ENCODE peak calls at places on chromosomes 3 and 15, in eight cellular contexts. One of them, this sample, is unnamed.

GRCh38 chr15:66642514-66642913 is 59.5 kb upstream of the SMAD6 start:
- DNase-seq in effector CD4-positive, alpha-beta T cell: no peak
- DNase-seq in NB4: no peak
- DNase-seq in H7: no peak
- DNase-seq in naive B cell: no peak
- DNase-seq in HCEC 1CT: no peak
- DNase-seq in NCI-H774: no peak
- DNase-seq in mesothelial cell of epicardium: no peak
- DNase-seq in this sample: no peak

GRCh38 chr15:74040115-74040850 is 42.1 kb downstream of the GOLGA6A start:
- DNase-seq in effector CD4-positive, alpha-beta T cell: no peak
- DNase-seq in NB4: no peak
- DNase-seq in H7: peak
- DNase-seq in naive B cell: no peak
- DNase-seq in HCEC 1CT: peak
- DNase-seq in NCI-H774: no peak
- DNase-seq in mesothelial cell of epicardium: no peak
- DNase-seq in this sample: no peak

GRCh38 chr3:119294402-119294888 is 262 bp downstream of the ARHGAP31 start:
- DNase-seq in effector CD4-positive, alpha-beta T cell: peak
- DNase-seq in NB4: peak
- DNase-seq in H7: peak
- DNase-seq in naive B cell: peak
- DNase-seq in HCEC 1CT: peak
- DNase-seq in NCI-H774: no peak
- DNase-seq in mesothelial cell of epicardium: peak
- DNase-seq in this sample: no peak

GRCh38 chr15:25711164-25711563 is 152.0 kb downstream of the ATP10A start:
- DNase-seq in effector CD4-positive, alpha-beta T cell: no peak
- DNase-seq in NB4: no peak
- DNase-seq in H7: no peak
- DNase-seq in naive B cell: no peak
- DNase-seq in HCEC 1CT: no peak
- DNase-seq in NCI-H774: no peak
- DNase-seq in mesothelial cell of epicardium: no peak
- DNase-seq in this sample: no peak

GRCh38 chr3:181700168-181701087 is 11.3 kb upstream of the SOX2 start:
- DNase-seq in effector CD4-positive, alpha-beta T cell: no peak
- DNase-seq in NB4: peak
- DNase-seq in H7: peak
- DNase-seq in naive B cell: peak
- DNase-seq in HCEC 1CT: peak
- DNase-seq in NCI-H774: peak
- DNase-seq in mesothelial cell of epicardium: peak
- DNase-seq in this sample: peak

GRCh38 chr15:62712455-62712839 is 330.1 kb upstream of the TPM1 start:
- DNase-seq in effector CD4-positive, alpha-beta T cell: no peak
- DNase-seq in NB4: no peak
- DNase-seq in H7: no peak
- DNase-seq in naive B cell: no peak
- DNase-seq in HCEC 1CT: no peak
- DNase-seq in NCI-H774: no peak
- DNase-seq in mesothelial cell of epicardium: no peak
- DNase-seq in this sample: no peak

GRCh38 chr3:169542347-169542751 is 121.2 kb downstream of the MECOM start:
- DNase-seq in effector CD4-positive, alpha-beta T cell: no peak
- DNase-seq in NB4: no peak
- DNase-seq in H7: no peak
- DNase-seq in naive B cell: no peak
- DNase-seq in HCEC 1CT: no peak
- DNase-seq in NCI-H774: no peak
- DNase-seq in mesothelial cell of epicardium: no peak
- DNase-seq in this sample: peak

GRCh38 chr15:74398183-74398582 is 30.7 kb upstream of the CYP11A1 start:
- DNase-seq in effector CD4-positive, alpha-beta T cell: no peak
- DNase-seq in NB4: peak
- DNase-seq in H7: no peak
- DNase-seq in naive B cell: no peak
- DNase-seq in HCEC 1CT: no peak
- DNase-seq in NCI-H774: no peak
- DNase-seq in mesothelial cell of epicardium: no peak
- DNase-seq in this sample: no peak

GRCh38 chr15:65339926-65340325 is 35.4 kb downstream of the RNU5B-1 start:
- DNase-seq in effector CD4-positive, alpha-beta T cell: no peak
- DNase-seq in NB4: no peak
- DNase-seq in H7: peak
- DNase-seq in naive B cell: no peak
- DNase-seq in HCEC 1CT: no peak
- DNase-seq in NCI-H774: no peak
- DNase-seq in mesothelial cell of epicardium: no peak
- DNase-seq in this sample: no peak

GRCh38 chr3:127044996-127045395 is 62.1 kb downstream of the PLXNA1 start:
- DNase-seq in effector CD4-positive, alpha-beta T cell: no peak
- DNase-seq in NB4: no peak
- DNase-seq in H7: peak
- DNase-seq in naive B cell: no peak
- DNase-seq in HCEC 1CT: no peak
- DNase-seq in NCI-H774: peak
- DNase-seq in mesothelial cell of epicardium: no peak
- DNase-seq in this sample: no peak

GRCh38 chr3:16864610-16865313 is 20.0 kb upstream of the PLCL2 start:
- DNase-seq in effector CD4-positive, alpha-beta T cell: no peak
- DNase-seq in NB4: no peak
- DNase-seq in H7: no peak
- DNase-seq in naive B cell: no peak
- DNase-seq in HCEC 1CT: peak
- DNase-seq in NCI-H774: no peak
- DNase-seq in mesothelial cell of epicardium: no peak
- DNase-seq in this sample: no peak

GRCh38 chr15:93664180-93664951 is 567.0 kb upstream of the MCTP2 start:
- DNase-seq in effector CD4-positive, alpha-beta T cell: no peak
- DNase-seq in NB4: no peak
- DNase-seq in H7: peak
- DNase-seq in naive B cell: no peak
- DNase-seq in HCEC 1CT: no peak
- DNase-seq in NCI-H774: no peak
- DNase-seq in mesothelial cell of epicardium: no peak
- DNase-seq in this sample: no peak

GRCh38 chr3:186176382-186176990 is 67.6 kb upstream of the ETV5 start:
- DNase-seq in effector CD4-positive, alpha-beta T cell: no peak
- DNase-seq in NB4: no peak
- DNase-seq in H7: no peak
- DNase-seq in naive B cell: no peak
- DNase-seq in HCEC 1CT: no peak
- DNase-seq in NCI-H774: no peak
- DNase-seq in mesothelial cell of epicardium: peak
- DNase-seq in this sample: no peak

GRCh38 chr3:135311699-135312098 is 516.6 kb downstream of the EPHB1 start:
- DNase-seq in effector CD4-positive, alpha-beta T cell: no peak
- DNase-seq in NB4: no peak
- DNase-seq in H7: no peak
- DNase-seq in naive B cell: no peak
- DNase-seq in HCEC 1CT: no peak
- DNase-seq in NCI-H774: no peak
- DNase-seq in mesothelial cell of epicardium: no peak
- DNase-seq in this sample: no peak

GRCh38 chr15:51092480-51092879 is 2.2 kb downstream of the TNFAIP8L3 start:
- DNase-seq in effector CD4-positive, alpha-beta T cell: no peak
- DNase-seq in NB4: no peak
- DNase-seq in H7: no peak
- DNase-seq in naive B cell: no peak
- DNase-seq in HCEC 1CT: no peak
- DNase-seq in NCI-H774: no peak
- DNase-seq in mesothelial cell of epicardium: no peak
- DNase-seq in this sample: no peak

GRCh38 chr3:3127432-3128010 is 781 bp downstream of the TRNT1 start:
- DNase-seq in effector CD4-positive, alpha-beta T cell: peak
- DNase-seq in NB4: peak
- DNase-seq in H7: peak
- DNase-seq in naive B cell: no peak
- DNase-seq in HCEC 1CT: no peak
- DNase-seq in NCI-H774: no peak
- DNase-seq in mesothelial cell of epicardium: no peak
- DNase-seq in this sample: no peak

GRCh38 chr15:27660676-27661075 is 438.4 kb downstream of the OCA2 start:
- DNase-seq in effector CD4-positive, alpha-beta T cell: no peak
- DNase-seq in NB4: no peak
- DNase-seq in H7: no peak
- DNase-seq in naive B cell: no peak
- DNase-seq in HCEC 1CT: no peak
- DNase-seq in NCI-H774: no peak
- DNase-seq in mesothelial cell of epicardium: no peak
- DNase-seq in this sample: no peak

GRCh38 chr3:102190340-102190723 is 244.5 kb upstream of the ZPLD1 start:
- DNase-seq in effector CD4-positive, alpha-beta T cell: no peak
- DNase-seq in NB4: no peak
- DNase-seq in H7: no peak
- DNase-seq in naive B cell: no peak
- DNase-seq in HCEC 1CT: no peak
- DNase-seq in NCI-H774: no peak
- DNase-seq in mesothelial cell of epicardium: no peak
- DNase-seq in this sample: no peak

GRCh38 chr15:85689729-85690128 is 105.0 kb downstream of the KLHL25 start:
- DNase-seq in effector CD4-positive, alpha-beta T cell: peak
- DNase-seq in NB4: peak
- DNase-seq in H7: peak
- DNase-seq in naive B cell: peak
- DNase-seq in HCEC 1CT: no peak
- DNase-seq in NCI-H774: no peak
- DNase-seq in mesothelial cell of epicardium: no peak
- DNase-seq in this sample: no peak

GRCh38 chr3:10194328-10195071 is 29.8 kb downstream of the IRAK2 start:
- DNase-seq in effector CD4-positive, alpha-beta T cell: peak
- DNase-seq in NB4: peak
- DNase-seq in H7: no peak
- DNase-seq in naive B cell: peak
- DNase-seq in HCEC 1CT: no peak
- DNase-seq in NCI-H774: no peak
- DNase-seq in mesothelial cell of epicardium: no peak
- DNase-seq in this sample: no peak

GRCh38 chr3:111649180-111649579 is 54.0 kb upstream of the ZBED2 start:
- DNase-seq in effector CD4-positive, alpha-beta T cell: no peak
- DNase-seq in NB4: no peak
- DNase-seq in H7: no peak
- DNase-seq in naive B cell: no peak
- DNase-seq in HCEC 1CT: peak
- DNase-seq in NCI-H774: no peak
- DNase-seq in mesothelial cell of epicardium: no peak
- DNase-seq in this sample: no peak

GRCh38 chr3:147049901-147050300 is 356.4 kb downstream of the ZIC4 start:
- DNase-seq in effector CD4-positive, alpha-beta T cell: no peak
- DNase-seq in NB4: no peak
- DNase-seq in H7: no peak
- DNase-seq in naive B cell: no peak
- DNase-seq in HCEC 1CT: no peak
- DNase-seq in NCI-H774: no peak
- DNase-seq in mesothelial cell of epicardium: no peak
- DNase-seq in this sample: no peak

GRCh38 chr15:39869251-39869650 is 50.8 kb downstream of the GPR176 start:
- DNase-seq in effector CD4-positive, alpha-beta T cell: no peak
- DNase-seq in NB4: no peak
- DNase-seq in H7: no peak
- DNase-seq in naive B cell: no peak
- DNase-seq in HCEC 1CT: no peak
- DNase-seq in NCI-H774: peak
- DNase-seq in mesothelial cell of epicardium: no peak
- DNase-seq in this sample: peak

GRCh38 chr3:125148836-125149235 is 63.7 kb downstream of the SLC12A8 start:
- DNase-seq in effector CD4-positive, alpha-beta T cell: no peak
- DNase-seq in NB4: no peak
- DNase-seq in H7: no peak
- DNase-seq in naive B cell: peak
- DNase-seq in HCEC 1CT: no peak
- DNase-seq in NCI-H774: no peak
- DNase-seq in mesothelial cell of epicardium: no peak
- DNase-seq in this sample: no peak

GRCh38 chr15:81385110-81386076 is 11.4 kb upstream of the TMC3 start:
- DNase-seq in effector CD4-positive, alpha-beta T cell: no peak
- DNase-seq in NB4: no peak
- DNase-seq in H7: no peak
- DNase-seq in naive B cell: no peak
- DNase-seq in HCEC 1CT: no peak
- DNase-seq in NCI-H774: no peak
- DNase-seq in mesothelial cell of epicardium: no peak
- DNase-seq in this sample: no peak

GRCh38 chr3:22122567-22122966 is 371.6 kb upstream of the ZNF385D start:
- DNase-seq in effector CD4-positive, alpha-beta T cell: no peak
- DNase-seq in NB4: no peak
- DNase-seq in H7: no peak
- DNase-seq in naive B cell: no peak
- DNase-seq in HCEC 1CT: no peak
- DNase-seq in NCI-H774: no peak
- DNase-seq in mesothelial cell of epicardium: no peak
- DNase-seq in this sample: no peak

GRCh38 chr3:122857019-122857418 is 62.1 kb downstream of the SLC49A4 start:
- DNase-seq in effector CD4-positive, alpha-beta T cell: no peak
- DNase-seq in NB4: no peak
- DNase-seq in H7: no peak
- DNase-seq in naive B cell: no peak
- DNase-seq in HCEC 1CT: peak
- DNase-seq in NCI-H774: no peak
- DNase-seq in mesothelial cell of epicardium: no peak
- DNase-seq in this sample: no peak

GRCh38 chr15:88303455-88303854 is 46.9 kb upstream of the NTRK3 start:
- DNase-seq in effector CD4-positive, alpha-beta T cell: no peak
- DNase-seq in NB4: no peak
- DNase-seq in H7: no peak
- DNase-seq in naive B cell: no peak
- DNase-seq in HCEC 1CT: no peak
- DNase-seq in NCI-H774: no peak
- DNase-seq in mesothelial cell of epicardium: no peak
- DNase-seq in this sample: no peak

GRCh38 chr15:101126618-101127502 is 125.0 kb downstream of the CHSY1 start:
- DNase-seq in effector CD4-positive, alpha-beta T cell: no peak
- DNase-seq in NB4: peak
- DNase-seq in H7: no peak
- DNase-seq in naive B cell: no peak
- DNase-seq in HCEC 1CT: peak
- DNase-seq in NCI-H774: no peak
- DNase-seq in mesothelial cell of epicardium: no peak
- DNase-seq in this sample: no peak

GRCh38 chr15:57149196-57149595 is 227.1 kb upstream of the CGNL1 start:
- DNase-seq in effector CD4-positive, alpha-beta T cell: no peak
- DNase-seq in NB4: no peak
- DNase-seq in H7: no peak
- DNase-seq in naive B cell: no peak
- DNase-seq in HCEC 1CT: peak
- DNase-seq in NCI-H774: no peak
- DNase-seq in mesothelial cell of epicardium: no peak
- DNase-seq in this sample: no peak

GRCh38 chr15:47374222-47374621 is 343.1 kb upstream of the SEMA6D start:
- DNase-seq in effector CD4-positive, alpha-beta T cell: no peak
- DNase-seq in NB4: peak
- DNase-seq in H7: peak
- DNase-seq in naive B cell: no peak
- DNase-seq in HCEC 1CT: peak
- DNase-seq in NCI-H774: no peak
- DNase-seq in mesothelial cell of epicardium: no peak
- DNase-seq in this sample: no peak

GRCh38 chr15:97866994-97867393 is 93.5 kb upstream of the ARRDC4 start:
- DNase-seq in effector CD4-positive, alpha-beta T cell: no peak
- DNase-seq in NB4: no peak
- DNase-seq in H7: no peak
- DNase-seq in naive B cell: no peak
- DNase-seq in HCEC 1CT: no peak
- DNase-seq in NCI-H774: peak
- DNase-seq in mesothelial cell of epicardium: no peak
- DNase-seq in this sample: no peak

This sample was measured in NCI-H1930.